ENCODE peak calls at places on chromosomes 13 and 19, in six cellular contexts. D is stomach; A is activated naive CD8-positive, alpha-beta T cell treated with anti-CD3 and anti-CD28 coated beads for 36 hours; G is body of pancreas; K is pancreas; O is HTR-8/SVneo. Y is an unnamed sample.

GRCh38 chr13:59354665-59355064 is 809.1 kb downstream of the DIAPH3 start:
- DNase-seq in D (no peak), A (no peak), G (no peak), K (no peak), O (no peak), Y (no peak)

GRCh38 chr13:97222934-97223710 is 989 bp downstream of the MBNL2 start:
- DNase-seq in D (no peak), A (no peak), G (no peak), K (no peak), O (no peak), Y (no peak)

GRCh38 chr19:53876651-53877224 is 5.3 kb upstream of the PRKCG start:
- DNase-seq in D (no peak), A (no peak), G (no peak), K (no peak), O (no peak), Y (no peak)

GRCh38 chr13:43261018-43261417 is 237.6 kb downstream of the DNAJC15 start:
- DNase-seq in D (no peak), A (no peak), G (no peak), K (no peak), O (no peak), Y (peak; percentile 25)

GRCh38 chr19:51318687-51319675 is 7.5 kb downstream of the IGLON5 start:
- DNase-seq in D (no peak), A (no peak), G (no peak), K (no peak), O (no peak), Y (no peak)

GRCh38 chr13:106340249-106340648 is 195.2 kb downstream of the EFNB2 start:
- DNase-seq in D (no peak), A (no peak), G (no peak), K (no peak), O (no peak), Y (no peak)

GRCh38 chr13:29959086-29959485 is 108.7 kb upstream of the UBL3 start:
- DNase-seq in D (no peak), A (no peak), G (no peak), K (no peak), O (no peak), Y (no peak)

GRCh38 chr13:98580420-98580819 is 3.5 kb upstream of the STK24 start:
- DNase-seq in D (no peak), A (no peak), G (no peak), K (no peak), O (no peak), Y (no peak)

GRCh38 chr19:58227964-58228583 is 640 bp upstream of the ZNF544 start:
- DNase-seq in D (no peak), A (no peak), G (no peak), K (no peak), O (peak; percentile 13), Y (no peak)

GRCh38 chr13:114044486-114044885 is 70.6 kb upstream of the C13orf46 start:
- DNase-seq in D (no peak), A (no peak), G (no peak), K (no peak), O (no peak), Y (no peak)

Y was measured in astrocyte of the hippocampus.